ENCODE peak calls at places on chromosomes 3 and 15, in six cellular contexts. E is AG04449, V is adipocyte, K is right atrium auricular region, P is colonic mucosa, Q is SJSA1. C is an unnamed sample.

GRCh38 chr3:23263796-23264195 is 60.7 kb downstream of the UBE2E2 start:
- DNase-seq in V (peak), Q (no peak), K (no peak), P (no peak), E (no peak), C (no peak)

GRCh38 chr3:184737641-184738518 is 26.0 kb upstream of the MAGEF1 start:
- DNase-seq in V (peak), Q (no peak), P (no peak), K (no peak), E (no peak), C (peak)

GRCh38 chr3:189056612-189057352 is 115.0 kb upstream of the TPRG1 start:
- DNase-seq in P (no peak), Q (no peak), E (no peak), V (no peak), K (no peak), C (no peak)

GRCh38 chr3:123884258-123884831 is at the start of gene MYLK:
- DNase-seq in E (peak), P (peak), K (no peak), V (peak), Q (peak), C (peak)

GRCh38 chr3:141080407-141080806 is 29.3 kb downstream of the SPSB4 start:
- DNase-seq in Q (no peak), K (no peak), E (no peak), V (no peak), P (no peak), C (no peak)

GRCh38 chr15:41666353-41666920 is 6.2 kb downstream of the MGA start:
- DNase-seq in E (no peak), Q (peak), K (no peak), V (peak), P (no peak), C (peak)

GRCh38 chr15:68843425-68844311 is 23.0 kb upstream of the ANP32A start:
- DNase-seq in K (no peak), P (no peak), E (no peak), Q (peak), V (peak), C (peak)

GRCh38 chr3:88141458-88142083 is 8.2 kb upstream of the C3orf38 start:
- DNase-seq in Q (no peak), K (no peak), P (no peak), E (peak), V (peak), C (peak)

GRCh38 chr3:160722331-160722730 is 33.7 kb upstream of the PPM1L start:
- DNase-seq in V (no peak), P (no peak), Q (no peak), E (no peak), K (no peak), C (no peak)

GRCh38 chr3:125670352-125670751 is 75.1 kb upstream of the OSBPL11 start:
- DNase-seq in Q (no peak), E (no peak), P (no peak), K (no peak), V (no peak), C (no peak)

GRCh38 chr15:73927003-73927475 is 777 bp downstream of the LOXL1 start:
- DNase-seq in P (peak), V (peak), E (no peak), K (no peak), Q (no peak), C (no peak)

GRCh38 chr3:195237981-195238625 is 32.9 kb downstream of the XXYLT1 start:
- DNase-seq in P (peak), Q (no peak), V (no peak), K (peak), E (no peak), C (no peak)

GRCh38 chr15:57506422-57506821 is 85.3 kb upstream of the MYZAP start:
- DNase-seq in P (peak), K (no peak), E (no peak), Q (peak), V (no peak), C (no peak)

GRCh38 chr3:14413381-14414071 is 11.1 kb downstream of the SLC6A6 start:
- DNase-seq in V (peak), K (no peak), Q (peak), P (no peak), E (no peak), C (peak)

DNA sequence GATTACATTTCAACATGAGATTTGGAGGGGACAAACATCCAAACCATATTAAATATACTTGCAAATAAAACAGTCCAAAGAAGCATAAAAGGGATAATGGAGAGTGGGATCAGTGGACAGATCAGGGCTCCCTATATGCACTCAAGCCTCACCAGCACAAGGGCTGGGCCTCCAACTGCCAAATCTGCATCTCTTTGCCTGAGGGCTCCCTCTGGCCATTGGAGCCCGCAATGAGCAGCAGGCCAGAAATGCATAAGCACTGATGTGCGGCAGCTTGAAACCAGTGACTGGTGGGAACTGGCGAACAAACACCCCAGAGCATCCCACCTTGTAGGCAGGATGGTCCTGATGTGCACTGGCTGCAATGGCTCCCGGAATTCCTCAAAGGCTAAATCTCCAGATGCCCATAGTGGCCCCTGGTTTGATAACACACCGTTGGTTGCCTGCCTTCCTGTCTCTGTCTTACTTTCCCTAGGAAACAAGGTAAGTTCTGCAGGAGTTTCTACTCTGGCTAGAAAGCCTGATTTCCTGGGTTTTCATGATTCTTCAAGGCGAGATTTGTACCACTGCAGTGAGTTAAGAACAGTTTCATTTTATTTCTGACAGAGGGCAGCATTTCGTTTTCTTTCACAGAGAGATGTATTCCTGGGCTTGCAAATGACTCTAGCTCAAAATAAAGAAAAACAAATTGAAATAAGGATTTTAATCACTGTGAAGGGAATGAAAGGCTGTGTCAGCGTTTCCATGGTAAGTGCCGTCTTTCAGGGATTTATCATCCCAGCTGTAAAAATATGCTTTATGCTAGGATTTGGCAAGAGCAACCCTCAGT is 56.0 kb upstream of the POMGNT2 start:
- DNase-seq in P (no peak), K (no peak), E (peak), Q (no peak), V (peak), C (peak)
- H3K4me3 ChIP-seq in P (no peak), K (no peak), E (no peak), Q (no peak), V (no peak), C (no peak)

GRCh38 chr3:47295322-47295721 is 12.6 kb downstream of the KLHL18 start:
- DNase-seq in P (no peak), K (no peak), V (no peak), Q (no peak), E (no peak), C (no peak)

GRCh38 chr3:47288966-47289910 is 6.5 kb downstream of the KLHL18 start:
- DNase-seq in E (no peak), P (no peak), Q (no peak), V (no peak), K (no peak), C (peak)

GRCh38 chr3:47294392-47294791 is 11.6 kb downstream of the KLHL18 start:
- DNase-seq in Q (no peak), V (no peak), K (no peak), P (no peak), E (no peak), C (no peak)

GRCh38 chr3:47293822-47294221 is 11.1 kb downstream of the KLHL18 start:
- DNase-seq in K (no peak), E (no peak), V (no peak), P (no peak), Q (no peak), C (no peak)

DNA sequence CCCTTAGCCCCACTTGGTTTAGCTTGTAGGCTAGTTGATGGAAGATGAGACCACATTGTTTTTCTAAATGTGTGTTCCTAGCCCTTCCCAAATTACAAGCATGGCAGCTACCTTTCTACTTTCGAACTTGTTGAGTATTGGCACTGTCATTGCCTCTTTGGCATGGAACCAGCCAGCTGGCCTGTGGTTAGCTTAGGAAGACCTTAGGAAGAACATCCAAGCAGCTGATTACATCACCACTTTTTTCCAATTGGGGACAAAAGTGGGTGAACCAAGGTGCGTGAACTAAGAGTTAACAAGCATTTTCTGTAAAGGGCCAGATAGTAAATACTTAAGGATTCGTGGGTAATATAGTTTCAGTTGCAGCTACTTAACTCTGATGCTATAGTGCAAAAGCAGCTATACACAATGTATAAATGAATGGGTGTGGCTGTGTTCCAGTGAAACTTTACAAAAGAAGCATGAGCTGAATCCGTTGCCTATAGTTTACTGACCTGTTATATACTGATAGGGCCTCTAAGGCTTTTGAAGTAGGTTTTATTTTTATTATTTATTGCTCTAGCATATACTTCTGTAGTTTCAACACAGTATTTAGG is 8.5 kb downstream of the KLHL18 start:
- DNase-seq in E (no peak), Q (no peak), P (no peak), K (no peak), V (no peak), C (no peak)
- H3K4me3 ChIP-seq in E (no peak), Q (no peak), P (no peak), K (no peak), V (no peak), C (no peak)

DNA sequence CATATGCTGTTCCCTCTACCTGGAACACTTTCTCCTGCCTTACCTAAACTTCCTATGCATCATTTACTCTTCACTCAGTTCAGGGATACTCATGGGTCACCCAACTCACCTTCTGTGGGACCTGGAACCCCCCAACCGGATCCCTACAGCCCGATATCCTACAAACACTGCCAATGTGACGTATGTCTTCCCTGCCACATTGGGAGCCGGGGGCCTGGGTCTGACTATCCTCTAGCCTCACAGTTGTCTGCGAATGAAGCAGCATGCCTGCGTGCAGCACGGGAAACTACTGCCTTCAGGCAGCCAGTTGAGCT is 405 bp downstream of the NPRL2 start:
- DNase-seq in P (no peak), K (no peak), Q (no peak), E (no peak), V (no peak), C (no peak)
- H3K4me3 ChIP-seq in P (peak), K (peak), Q (peak), E (peak), V (peak), C (peak)

DNA sequence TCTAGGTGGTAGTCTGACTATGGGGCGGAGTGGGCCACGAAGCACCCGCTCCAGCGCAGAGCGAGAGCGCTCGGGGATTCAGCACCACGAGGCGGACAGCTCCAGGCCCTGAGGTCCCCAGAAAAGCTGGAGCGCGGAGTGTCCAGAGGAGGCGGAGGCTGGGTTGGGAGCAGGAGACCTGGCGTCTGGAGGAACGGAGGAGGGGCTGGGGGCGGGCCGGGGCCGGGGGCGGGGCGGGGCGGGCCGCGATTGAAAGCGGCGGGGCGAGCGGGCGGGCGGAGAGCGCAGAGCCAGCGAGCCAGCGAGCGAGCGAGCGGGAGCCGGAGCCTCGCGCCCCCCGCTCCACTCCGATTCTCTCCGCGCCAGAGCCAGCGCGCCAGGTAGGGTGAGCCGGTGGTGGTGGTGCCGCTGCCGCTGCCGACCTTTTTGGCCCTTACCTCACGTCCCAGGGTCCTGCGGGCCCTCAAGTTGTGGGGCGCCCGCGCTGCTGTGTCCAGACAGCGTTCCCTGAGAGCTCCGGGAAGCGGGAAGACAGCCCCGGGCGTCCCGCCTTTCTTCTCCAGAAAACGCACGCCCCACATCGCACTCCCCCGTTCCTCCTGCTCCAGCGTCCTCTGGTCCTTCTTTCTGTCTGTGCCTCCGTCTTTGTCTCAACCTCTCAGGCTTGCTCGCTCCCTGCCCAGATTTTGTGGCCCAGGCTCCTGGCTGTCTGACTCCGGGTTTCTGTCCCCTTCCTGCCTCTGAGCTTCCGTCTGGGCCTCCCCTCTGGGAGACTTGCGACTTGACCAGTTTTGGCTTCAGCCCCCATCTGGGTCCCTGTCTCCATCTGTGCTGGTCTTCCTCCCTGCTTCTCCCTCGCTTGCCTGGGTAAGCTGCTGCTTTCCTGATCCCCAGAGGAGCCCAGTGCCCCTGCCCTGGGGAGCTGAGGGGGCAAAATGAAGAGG is at the start of gene GRM2:
- DNase-seq in K (peak), Q (peak), V (peak), P (peak), E (no peak), C (peak)
- H3K4me3 ChIP-seq in K (peak), Q (no peak), V (peak), P (peak), E (peak), C (peak)

DNA sequence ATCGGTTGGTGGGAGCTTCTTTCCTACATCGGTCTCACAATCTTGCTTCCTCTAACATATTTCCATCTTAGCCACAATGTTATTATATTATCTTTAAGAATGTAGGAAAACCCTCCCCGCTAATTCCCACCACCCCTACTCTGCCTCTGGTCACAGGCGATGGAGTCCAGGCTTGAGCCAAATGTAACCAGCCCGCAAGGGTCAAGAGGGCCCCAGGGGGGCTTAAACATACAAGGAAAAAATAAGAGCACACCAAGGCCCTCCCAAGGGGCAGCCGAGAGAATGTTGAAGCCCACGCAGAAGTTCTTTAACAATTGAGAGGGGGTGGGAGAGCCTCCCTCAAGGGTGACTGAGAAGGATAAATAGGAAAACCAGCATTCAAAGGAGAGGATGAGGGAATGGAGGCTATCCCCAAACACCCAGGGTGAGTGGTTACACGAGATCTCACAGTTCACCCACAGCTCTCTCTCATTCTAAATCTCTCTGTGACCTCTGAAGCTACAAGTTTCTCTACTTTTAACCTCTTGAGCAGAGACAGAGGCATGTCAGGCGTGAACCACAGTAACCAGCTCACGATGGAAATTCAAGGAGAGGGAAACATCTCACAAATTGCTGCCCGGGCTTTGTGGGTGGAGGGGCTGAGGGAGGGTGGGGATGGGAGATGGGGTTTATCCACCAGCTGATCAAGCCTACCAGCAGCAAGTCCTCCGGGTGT is 31.4 kb upstream of the UACA start:
- DNase-seq in E (no peak), V (peak), P (no peak), Q (peak), K (no peak), C (peak)
- H3K4me3 ChIP-seq in E (peak), V (peak), P (no peak), Q (peak), K (no peak), C (peak)

DNA sequence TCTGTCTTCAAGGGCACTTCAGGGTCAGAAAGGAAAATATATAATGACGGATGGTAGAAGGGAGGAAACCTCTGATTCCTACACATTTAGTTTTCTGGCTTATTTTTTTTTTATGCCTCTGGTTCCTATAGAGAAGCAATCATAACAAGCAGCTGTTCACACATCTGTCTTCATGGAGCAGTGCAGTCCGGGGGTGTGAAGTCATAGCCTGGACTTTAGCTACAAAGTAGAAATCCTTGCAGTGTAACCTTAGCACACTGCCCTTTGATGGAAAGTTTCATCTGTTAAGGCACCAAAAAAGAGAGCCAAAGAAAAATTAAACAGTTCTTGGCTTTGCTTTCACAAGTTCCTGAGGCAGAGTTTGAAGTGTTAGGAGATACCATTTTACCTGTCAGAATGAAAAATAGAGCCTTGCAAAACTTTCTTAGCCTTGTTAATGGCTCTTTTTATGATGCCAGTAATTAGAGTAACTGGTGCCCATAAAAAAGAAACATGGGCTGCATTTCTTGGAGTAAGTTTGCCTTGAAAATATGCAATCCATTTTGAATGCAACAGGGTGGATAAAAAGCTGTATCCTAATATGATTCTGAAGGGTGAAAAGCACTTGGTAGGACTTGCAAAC is 84.1 kb downstream of the PIK3R4 start:
- DNase-seq in Q (no peak), E (peak), K (no peak), V (no peak), P (no peak), C (peak)
- H3K4me3 ChIP-seq in Q (no peak), E (no peak), K (no peak), V (no peak), P (no peak), C (no peak)